ENCODE peak calls at places on chromosomes 12 and 14, in ten cellular contexts. Q, V, R, M, N, G, X, Z, B and E are unnamed samples. For H3K36me3, the result is how much of the 10 kb centered on the place peaks cover.

GRCh38 chr12:91355150-91356006 is 172.8 kb upstream of the DCN start:
- DNase-seq in Q (peak), V (peak), R (peak), M (peak), N (peak), G (peak), X (peak), Z (peak), B (peak), E (peak)

GRCh38 chr14:51880810-51881580 is 20.6 kb downstream of the GNG2 start:
- DNase-seq in Q (no peak), V (no peak), R (peak), M (no peak), N (no peak), G (peak), X (no peak), Z (no peak), B (no peak), E (no peak)

GRCh38 chr12:16155938-16156337 is 121.5 kb downstream of the SLC15A5 start:
- DNase-seq in Q (no peak), V (no peak), R (no peak), M (no peak), N (no peak), G (no peak), X (no peak), Z (no peak), B (no peak), E (no peak)

GRCh38 chr12:49868449-49868848 is 25.5 kb upstream of the BCDIN3D start:
- DNase-seq in Q (peak), V (no peak), R (no peak), M (peak), N (no peak), G (no peak), X (no peak), Z (no peak), B (no peak), E (no peak)

GRCh38 chr12:998020-998874 is 7.2 kb downstream of the ERC1 start:
- DNase-seq in Q (no peak), V (no peak), R (no peak), M (peak), N (no peak), G (peak), X (no peak), Z (peak), B (no peak), E (no peak)

GRCh38 chr14:103084021-103084919 is at the start of gene LBHD2:
- DNase-seq in Q (no peak), V (no peak), R (peak), M (peak), N (peak), G (no peak), X (no peak), Z (peak), B (peak), E (no peak)

GRCh38 chr12:5587701-5588100 is 155.8 kb downstream of the NTF3 start:
- DNase-seq in Q (no peak), V (no peak), R (no peak), M (no peak), N (no peak), G (no peak), X (no peak), Z (no peak), B (no peak), E (no peak)

GRCh38 chr14:69715725-69716482 is 51.0 kb upstream of the SRSF5 start:
- DNase-seq in Q (peak), V (no peak), R (peak), M (no peak), N (peak), G (no peak), X (no peak), Z (peak), B (peak), E (peak)

GRCh38 chr12:70876952-70877351 is 43.6 kb downstream of the PTPRR start:
- DNase-seq in Q (no peak), V (no peak), R (peak), M (no peak), N (no peak), G (no peak), X (no peak), Z (peak), B (no peak), E (no peak)

GRCh38 chr14:23916446-23916845 is 37.1 kb upstream of the DHRS4 start:
- DNase-seq in Q (no peak), V (no peak), R (no peak), M (no peak), N (no peak), G (no peak), X (no peak), Z (no peak), B (no peak), E (no peak)

GRCh38 chr14:41607119-41607785 is 576 bp downstream of the LRFN5 start:
- DNase-seq in Q (no peak), V (no peak), R (peak), M (peak), N (no peak), G (no peak), X (no peak), Z (no peak), B (no peak), E (no peak)

GRCh38 chr12:27260746-27261145 is 16.7 kb downstream of the STK38L start:
- DNase-seq in Q (no peak), V (no peak), R (peak), M (no peak), N (no peak), G (no peak), X (no peak), Z (peak), B (no peak), E (no peak)

GRCh38 chr12:47988073-47989022 is 15.9 kb downstream of the COL2A1 start:
- DNase-seq in Q (no peak), V (no peak), R (peak), M (peak), N (no peak), G (no peak), X (no peak), Z (peak), B (no peak), E (no peak)

GRCh38 chr14:77007339-77007974 is 21.1 kb downstream of the IRF2BPL start:
- DNase-seq in Q (no peak), V (no peak), R (no peak), M (no peak), N (no peak), G (no peak), X (no peak), Z (no peak), B (no peak), E (peak)

GRCh38 chr12:89566615-89567014 is 40.8 kb upstream of the POC1B start:
- DNase-seq in Q (no peak), V (no peak), R (peak), M (no peak), N (no peak), G (no peak), X (no peak), Z (peak), B (no peak), E (no peak)

GRCh38 chr14:22886500-22887259 is 3.7 kb downstream of the REM2 start:
- DNase-seq in Q (peak), V (no peak), R (peak), M (peak), N (peak), G (peak), X (peak), Z (peak), B (peak), E (peak)

GRCh38 chr14:54440037-54440436 is 1.1 kb downstream of the CNIH1 start:
- DNase-seq in Q (no peak), V (no peak), R (peak), M (no peak), N (no peak), G (no peak), X (no peak), Z (peak), B (no peak), E (no peak)

GRCh38 chr14:74029136-74029535 is 10.0 kb downstream of the BBOF1 start:
- DNase-seq in Q (no peak), V (no peak), R (no peak), M (no peak), N (no peak), G (no peak), X (no peak), Z (no peak), B (no peak), E (no peak)

GRCh38 chr12:15575797-15576560 is 213.2 kb downstream of the EPS8 start:
- DNase-seq in Q (no peak), V (no peak), R (peak), M (no peak), N (no peak), G (no peak), X (no peak), Z (no peak), B (no peak), E (peak)

GRCh38 chr14:67819563-67820411 is at the start of gene RAD51B:
- DNase-seq in Q (peak), V (peak), R (peak), M (peak), N (peak), G (peak), X (peak), Z (peak), B (peak), E (peak)

GRCh38 chr14:94599656-94600004 is 12.6 kb upstream of the SERPINA3 start:
- DNase-seq in Q (peak), V (no peak), R (no peak), M (no peak), N (no peak), G (no peak), X (no peak), Z (no peak), B (no peak), E (no peak)

GRCh38 chr12:69698769-69699540 is at the start of gene BEST3:
- DNase-seq in Q (no peak), V (no peak), R (no peak), M (no peak), N (no peak), G (no peak), X (no peak), Z (no peak), B (no peak), E (no peak)

GRCh38 chr14:70563869-70564268 is 29.1 kb upstream of the ADAM20 start:
- DNase-seq in Q (no peak), V (no peak), R (no peak), M (no peak), N (no peak), G (no peak), X (no peak), Z (no peak), B (no peak), E (no peak)

GRCh38 chr12:28787151-28787550 is 361.9 kb upstream of the FAR2 start:
- DNase-seq in Q (no peak), V (no peak), R (peak), M (no peak), N (no peak), G (no peak), X (no peak), Z (peak), B (no peak), E (no peak)

GRCh38 chr14:21231020-21231652 is 38.1 kb downstream of the HNRNPC start:
- DNase-seq in Q (no peak), V (no peak), R (no peak), M (no peak), N (no peak), G (no peak), X (no peak), Z (no peak), B (no peak), E (no peak)

GRCh38 chr12:76952995-76953394 is 74.2 kb upstream of the CSRP2 start:
- DNase-seq in Q (no peak), V (no peak), R (no peak), M (no peak), N (no peak), G (no peak), X (no peak), Z (no peak), B (no peak), E (no peak)

GRCh38 chr12:6090786-6091185 is 33.7 kb downstream of the VWF start:
- DNase-seq in Q (no peak), V (no peak), R (peak), M (no peak), N (no peak), G (no peak), X (no peak), Z (peak), B (no peak), E (no peak)

GRCh38 chr14:68938515-68939423 is 40.3 kb downstream of the ACTN1 start:
- DNase-seq in Q (no peak), V (no peak), R (peak), M (no peak), N (no peak), G (no peak), X (no peak), Z (peak), B (no peak), E (peak)

GRCh38 chr12:95998611-95999300 is 2.6 kb upstream of the HAL start:
- DNase-seq in Q (no peak), V (peak), R (peak), M (no peak), N (no peak), G (peak), X (peak), Z (peak), B (no peak), E (no peak)

GRCh38 chr14:58718226-58718625 is 80.5 kb downstream of the DACT1 start:
- DNase-seq in Q (no peak), V (no peak), R (no peak), M (no peak), N (no peak), G (no peak), X (no peak), Z (no peak), B (no peak), E (no peak)

GRCh38 chr12:101459642-101460346 is 15.3 kb upstream of the SPIC start:
- DNase-seq in Q (no peak), V (no peak), R (no peak), M (no peak), N (no peak), G (no peak), X (no peak), Z (peak), B (no peak), E (peak)

GRCh38 chr14:62098357-62098756 is 336.1 kb downstream of the SNAPC1 start:
- DNase-seq in Q (no peak), V (no peak), R (no peak), M (no peak), N (no peak), G (no peak), X (no peak), Z (no peak), B (no peak), E (no peak)

GRCh38 chr14:102993523-102993922 is 63.8 kb downstream of the CDC42BPB start:
- DNase-seq in Q (no peak), V (no peak), R (peak), M (no peak), N (no peak), G (no peak), X (no peak), Z (peak), B (no peak), E (no peak)

GRCh38 chr12:13573698-13574321 is 377.3 kb downstream of the EMP1 start:
- DNase-seq in Q (no peak), V (no peak), R (peak), M (no peak), N (no peak), G (no peak), X (no peak), Z (peak), B (no peak), E (no peak)

GRCh38 chr12:124334976-124335375 is 40.1 kb downstream of the RFLNA start:
- DNase-seq in Q (peak), V (no peak), R (no peak), M (no peak), N (no peak), G (no peak), X (no peak), Z (no peak), B (no peak), E (no peak)

GRCh38 chr12:124332068-124332672 is 37.3 kb downstream of the RFLNA start:
- DNase-seq in Q (no peak), V (no peak), R (no peak), M (no peak), N (no peak), G (no peak), X (no peak), Z (no peak), B (no peak), E (no peak)

GRCh38 chr12:124333724-124334123 is 38.8 kb downstream of the RFLNA start:
- DNase-seq in Q (no peak), V (no peak), R (no peak), M (no peak), N (no peak), G (no peak), X (no peak), Z (no peak), B (no peak), E (no peak)

GRCh38 chr12:124334266-124334665 is 39.4 kb downstream of the RFLNA start:
- DNase-seq in Q (no peak), V (no peak), R (no peak), M (no peak), N (no peak), G (no peak), X (no peak), Z (no peak), B (no peak), E (no peak)

DNA sequence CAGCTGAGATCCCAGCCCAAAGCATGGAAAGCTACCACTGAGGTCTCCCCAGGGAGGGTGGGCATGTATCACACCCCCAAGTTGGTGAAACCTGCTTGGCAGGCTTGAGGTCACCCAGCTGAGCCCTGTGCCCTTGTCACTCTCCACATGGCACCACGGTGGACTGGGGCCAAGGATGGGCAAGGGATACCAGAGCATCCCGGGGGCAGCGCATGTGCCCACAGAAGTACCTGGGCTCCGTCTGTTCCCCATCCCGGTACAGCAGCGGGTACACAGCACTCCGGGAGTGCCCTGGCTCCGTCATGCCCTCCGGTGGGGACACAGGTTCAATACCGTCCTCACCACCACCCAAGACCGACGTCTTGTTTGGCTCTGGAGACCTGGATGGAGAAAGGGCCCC is 38.0 kb downstream of the RFLNA start:
- DNase-seq in Q (no peak), V (no peak), R (no peak), M (no peak), N (no peak), G (no peak), X (no peak), Z (no peak), B (no peak), E (no peak)
- H3K36me3 ChIP-seq in Q (under half), V (under half), R (under half), M (half or more), N (half or more), G (half or more), X (under half), Z (half or more), B (half or more), E (under half)

GRCh38 chr12:2610358-2610757 is 184.4 kb upstream of the FKBP4 start:
- DNase-seq in Q (no peak), V (no peak), R (no peak), M (no peak), N (no peak), G (no peak), X (no peak), Z (no peak), B (no peak), E (no peak)

GRCh38 chr12:2608608-2608945 is 186.2 kb upstream of the FKBP4 start:
- DNase-seq in Q (no peak), V (no peak), R (no peak), M (no peak), N (no peak), G (no peak), X (no peak), Z (no peak), B (no peak), E (no peak)

GRCh38 chr12:2606186-2606910 is 188.4 kb upstream of the FKBP4 start:
- DNase-seq in Q (no peak), V (no peak), R (no peak), M (no peak), N (no peak), G (no peak), X (no peak), Z (no peak), B (no peak), E (no peak)

GRCh38 chr12:2607881-2608607 is 186.7 kb upstream of the FKBP4 start:
- DNase-seq in Q (no peak), V (no peak), R (no peak), M (no peak), N (no peak), G (no peak), X (no peak), Z (peak), B (no peak), E (no peak)

DNA sequence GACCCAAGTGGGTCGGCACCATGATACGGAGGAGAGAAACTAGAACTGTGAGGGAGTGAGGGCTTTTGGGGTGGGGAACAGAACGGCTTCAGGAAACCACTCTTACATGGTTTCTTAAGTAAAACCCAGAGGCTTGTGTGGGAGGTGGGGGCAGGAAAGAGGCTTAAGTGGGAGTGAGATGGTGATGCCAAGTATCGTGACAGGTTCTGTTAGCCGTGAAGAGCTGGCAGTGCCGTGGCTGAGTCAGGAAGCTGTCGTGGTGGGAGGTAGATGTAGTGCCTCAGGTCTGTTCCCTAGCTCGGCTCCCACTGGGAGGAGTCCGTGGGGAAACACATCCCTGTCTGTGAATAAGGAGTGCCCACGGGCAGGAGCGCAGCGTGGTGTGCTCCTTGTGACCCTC is 185.8 kb upstream of the FKBP4 start:
- DNase-seq in Q (no peak), V (no peak), R (peak), M (no peak), N (no peak), G (no peak), X (no peak), Z (no peak), B (no peak), E (no peak)
- H3K36me3 ChIP-seq in Q (under half), V (under half), R (under half), M (under half), N (under half), G (under half), X (under half), Z (under half), B (under half), E (under half)

DNA sequence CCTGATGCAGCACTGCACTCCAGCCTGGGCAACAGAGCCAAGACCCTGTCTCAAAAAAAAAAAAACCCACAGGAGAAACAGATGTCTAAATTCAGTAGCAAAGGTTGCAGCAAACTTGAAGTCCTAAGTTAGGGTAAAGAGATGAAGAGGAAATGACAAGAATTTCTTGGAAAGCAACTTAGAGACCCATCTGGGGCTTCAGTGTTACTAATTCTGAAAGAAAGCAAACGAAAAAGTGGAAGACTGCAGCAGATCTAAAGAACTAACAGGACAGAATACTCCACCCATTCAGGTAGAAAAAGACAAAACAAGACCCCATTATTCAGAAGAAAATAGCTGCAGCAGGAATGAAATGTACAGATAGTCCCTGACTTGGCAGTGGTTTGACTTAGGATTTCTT is 31.9 kb downstream of the RESF1 start:
- DNase-seq in Q (no peak), V (no peak), R (no peak), M (no peak), N (no peak), G (no peak), X (no peak), Z (no peak), B (no peak), E (no peak)
- H3K36me3 ChIP-seq in Q (under half), V (under half), R (under half), M (half or more), N (half or more), G (under half), X (under half), Z (under half), B (under half), E (under half)

GRCh38 chr12:132156145-132156709 is 12.0 kb downstream of the NOC4L start:
- DNase-seq in Q (no peak), V (no peak), R (no peak), M (no peak), N (no peak), G (no peak), X (no peak), Z (no peak), B (no peak), E (no peak)
- H3K36me3 ChIP-seq in Q (under half), V (under half), R (under half), M (under half), N (under half), G (under half), X (under half), Z (under half), B (under half), E (under half)